ENCODE peak calls at places on chromosomes 3 and 15, in four cellular contexts. F, P, N and J are unnamed samples.
A peak's percentile ranks its signal among the peaks of the same experiment; 100 is the strongest.

GRCh38 chr3:16300881-16301359 is 35.9 kb downstream of the OXNAD1 start:
- DNase-seq in P (no peak), F (no peak), N (no peak), J (no peak)

GRCh38 chr3:147380996-147381376 is 25.4 kb downstream of the ZIC4 start:
- DNase-seq in N (no peak), F (no peak), P (no peak), J (no peak)

GRCh38 chr3:61650276-61650675 is 88.9 kb downstream of the PTPRG start:
- DNase-seq in P (no peak), F (peak; percentile 75), N (no peak), J (peak; percentile 92)

GRCh38 chr15:96474274-96474673 is 143.8 kb downstream of the NR2F2 start:
- DNase-seq in P (no peak), N (no peak), F (no peak), J (no peak)

GRCh38 chr3:25655659-25656058 is 9.0 kb downstream of the TOP2B start:
- DNase-seq in N (no peak), P (no peak), F (no peak), J (no peak)

GRCh38 chr15:28977377-28978010 is 91.7 kb downstream of the APBA2 start:
- DNase-seq in N (no peak), P (peak; percentile 96), F (no peak), J (peak; percentile 64)

GRCh38 chr3:55486857-55487375 is at the start of gene WNT5A:
- DNase-seq in F (no peak), P (no peak), N (no peak), J (no peak)

GRCh38 chr15:77830041-77830440 is 197.3 kb upstream of the LINGO1 start:
- DNase-seq in N (no peak), F (no peak), P (no peak), J (no peak)

GRCh38 chr15:89143503-89144162 is 55.4 kb downstream of the ABHD2 start:
- DNase-seq in N (no peak), P (no peak), F (no peak), J (no peak)

GRCh38 chr3:48410205-48411040 is 19.5 kb downstream of the PLXNB1 start:
- DNase-seq in P (no peak), N (no peak), F (peak; percentile 13), J (no peak)

GRCh38 chr3:113111308-113111707 is 100.0 kb upstream of the BOC start:
- DNase-seq in P (no peak), F (no peak), N (no peak), J (no peak)

GRCh38 chr3:155496206-155496605 is 202.7 kb upstream of the STRIT1 start:
- DNase-seq in F (no peak), P (no peak), N (no peak), J (no peak)

GRCh38 chr3:114732353-114732752 is 414.7 kb downstream of the ZBTB20 start:
- DNase-seq in N (no peak), F (no peak), P (no peak), J (no peak)

GRCh38 chr3:108489776-108490175 is 20.6 kb downstream of the MYH15 start:
- DNase-seq in F (no peak), N (no peak), P (peak; percentile 28), J (no peak)

GRCh38 chr15:34284937-34285336 is 52.6 kb downstream of the SLC12A6 start:
- DNase-seq in F (no peak), P (no peak), N (no peak), J (no peak)

GRCh38 chr3:51718547-51719412 is 11.9 kb downstream of the GRM2 start:
- DNase-seq in P (peak; percentile 47), F (no peak), N (no peak), J (no peak)

GRCh38 chr3:64264491-64265109 is 39.3 kb upstream of the PRICKLE2 start:
- DNase-seq in P (no peak), F (no peak), N (no peak), J (no peak)

GRCh38 chr3:39541917-39542329 is 74.4 kb downstream of the MOBP start:
- DNase-seq in N (no peak), P (peak; percentile 12), F (no peak), J (no peak)

GRCh38 chr3:72077473-72078259 is 292.7 kb upstream of the PROK2 start:
- DNase-seq in N (no peak), F (no peak), P (no peak), J (no peak)

GRCh38 chr3:72080101-72080500 is 295.2 kb upstream of the PROK2 start:
- DNase-seq in N (no peak), P (no peak), F (no peak), J (no peak)

GRCh38 chr3:72080800-72081199 is 295.9 kb upstream of the PROK2 start:
- DNase-seq in F (no peak), N (no peak), P (no peak), J (no peak)

GRCh38 chr3:72078661-72079368 is 293.9 kb upstream of the PROK2 start:
- DNase-seq in P (no peak), F (no peak), N (no peak), J (no peak)

DNA sequence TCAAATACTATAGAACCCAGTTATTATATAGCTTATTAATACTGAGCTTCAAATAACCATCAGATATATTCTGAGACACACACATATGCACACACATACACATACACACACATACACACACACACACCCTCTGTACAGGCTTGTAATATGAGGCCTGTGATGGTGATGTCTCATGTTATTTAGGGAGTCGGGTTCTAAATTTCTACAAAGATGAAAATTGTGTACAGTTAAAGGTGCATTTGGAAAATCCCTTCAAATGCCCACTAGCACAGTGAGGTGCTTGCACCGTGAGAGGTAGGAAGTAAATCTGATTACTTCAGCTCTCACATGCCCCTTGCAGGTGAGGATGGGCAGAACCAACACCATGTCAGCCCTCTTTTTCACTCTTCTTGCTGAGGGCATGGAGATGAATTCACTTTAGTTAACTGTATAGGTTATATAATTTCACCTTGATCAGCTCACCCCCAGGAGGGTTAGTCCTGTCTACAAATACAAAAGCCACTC is 294.5 kb upstream of the PROK2 start:
- DNase-seq in F (no peak), P (no peak), N (no peak), J (no peak)
- TF ChIP-seq CTCF in F (no peak), P (no peak), N (no peak), J (no peak)

DNA sequence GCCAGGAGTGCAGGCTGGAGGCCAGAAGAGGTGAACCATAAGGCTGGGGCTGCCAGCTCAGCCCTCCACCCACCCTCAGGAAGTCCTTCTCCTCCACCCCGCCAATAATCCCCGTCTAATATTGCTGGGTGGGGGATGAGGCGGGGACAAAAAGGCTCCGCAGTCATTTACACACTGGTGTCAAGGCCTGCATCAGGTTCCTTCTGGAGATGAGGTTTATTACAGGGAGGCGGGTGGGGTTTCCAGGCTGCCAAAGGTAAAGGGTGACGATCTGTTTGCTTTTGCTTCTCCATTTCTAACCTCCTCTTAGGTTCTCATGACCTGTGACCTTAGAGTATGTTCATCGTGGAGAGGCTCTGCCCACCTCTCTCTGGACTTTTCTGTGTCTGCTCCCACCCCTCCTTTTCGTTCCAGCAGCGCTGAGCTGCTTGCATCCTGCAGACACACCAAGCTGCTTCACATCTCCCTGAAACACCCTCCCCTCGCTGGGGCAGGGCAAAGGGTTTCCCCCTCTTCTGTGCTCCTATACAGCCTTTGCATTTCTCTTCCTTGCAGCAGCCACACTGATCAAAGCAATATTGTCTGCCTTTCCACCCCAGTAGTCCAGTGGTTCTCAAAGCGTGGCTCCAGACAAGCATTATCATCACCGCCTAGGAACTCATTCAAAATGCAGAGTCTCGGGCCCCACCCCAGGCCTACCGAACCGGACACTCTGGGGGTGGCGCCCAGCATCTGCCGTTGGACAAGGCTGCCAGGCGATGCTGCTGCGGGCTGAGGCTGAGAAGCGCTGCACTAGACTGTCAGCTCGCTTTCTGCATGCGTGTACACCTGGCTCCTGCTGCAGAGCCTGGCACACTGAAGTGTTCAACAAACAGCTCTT is 26.6 kb downstream of the CA12 start:
- DNase-seq in P (no peak), F (no peak), N (no peak), J (no peak)
- TF ChIP-seq POLR2A in P (no peak), F (no peak), N (no peak), J (no peak)

GRCh38 chr15:56804908-56805307 is 71.6 kb upstream of the ZNF280D start:
- DNase-seq in F (no peak), N (no peak), P (no peak), J (no peak)
- TF ChIP-seq CTCF in F (no peak), N (no peak), P (peak; percentile 8), J (no peak)

DNA sequence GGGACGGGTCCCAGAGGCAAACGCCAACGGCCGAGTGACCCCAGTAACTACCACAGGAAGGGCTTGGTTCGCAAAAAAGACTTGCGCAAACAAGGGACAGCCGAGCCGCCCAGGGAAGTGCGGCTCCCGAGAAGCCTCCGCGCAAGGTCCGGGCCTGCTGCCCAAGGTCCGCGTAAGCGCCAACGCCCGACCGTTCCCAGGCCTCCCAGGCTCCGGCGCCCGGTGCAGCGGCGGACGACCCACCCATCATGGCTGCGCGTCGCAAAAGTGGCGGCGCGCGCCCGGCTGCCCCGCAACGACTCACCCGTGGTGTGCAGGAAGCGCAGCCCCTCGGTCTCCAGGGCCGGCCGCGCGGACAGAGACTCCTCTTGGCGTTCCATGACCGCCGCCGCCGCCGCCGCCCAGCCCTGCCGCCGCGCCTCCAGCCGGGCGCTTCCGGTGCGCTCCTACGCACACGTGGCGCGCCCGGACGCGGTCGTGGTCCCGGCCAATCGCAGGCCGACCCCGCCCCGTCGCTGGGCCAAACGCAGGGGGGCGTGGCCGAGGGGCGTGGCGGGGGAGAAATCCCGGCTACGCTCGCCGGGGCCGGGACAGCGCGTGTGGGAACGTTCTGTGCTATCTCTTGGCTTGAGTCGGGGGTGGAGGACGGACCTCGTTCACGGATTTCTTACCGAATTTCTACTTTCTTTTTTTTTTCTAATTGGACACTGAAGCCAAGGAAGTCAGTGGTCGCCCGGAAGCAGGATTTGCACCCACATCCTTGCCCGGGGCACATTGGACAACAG is at the start of gene SELENOS:
- DNase-seq in N (peak; percentile 29), F (peak; percentile 87), P (peak; percentile 76), J (no peak)
- TF ChIP-seq POLR2A in N (peak; percentile 97), F (peak; percentile 85), P (peak; percentile 70), J (no peak)

DNA sequence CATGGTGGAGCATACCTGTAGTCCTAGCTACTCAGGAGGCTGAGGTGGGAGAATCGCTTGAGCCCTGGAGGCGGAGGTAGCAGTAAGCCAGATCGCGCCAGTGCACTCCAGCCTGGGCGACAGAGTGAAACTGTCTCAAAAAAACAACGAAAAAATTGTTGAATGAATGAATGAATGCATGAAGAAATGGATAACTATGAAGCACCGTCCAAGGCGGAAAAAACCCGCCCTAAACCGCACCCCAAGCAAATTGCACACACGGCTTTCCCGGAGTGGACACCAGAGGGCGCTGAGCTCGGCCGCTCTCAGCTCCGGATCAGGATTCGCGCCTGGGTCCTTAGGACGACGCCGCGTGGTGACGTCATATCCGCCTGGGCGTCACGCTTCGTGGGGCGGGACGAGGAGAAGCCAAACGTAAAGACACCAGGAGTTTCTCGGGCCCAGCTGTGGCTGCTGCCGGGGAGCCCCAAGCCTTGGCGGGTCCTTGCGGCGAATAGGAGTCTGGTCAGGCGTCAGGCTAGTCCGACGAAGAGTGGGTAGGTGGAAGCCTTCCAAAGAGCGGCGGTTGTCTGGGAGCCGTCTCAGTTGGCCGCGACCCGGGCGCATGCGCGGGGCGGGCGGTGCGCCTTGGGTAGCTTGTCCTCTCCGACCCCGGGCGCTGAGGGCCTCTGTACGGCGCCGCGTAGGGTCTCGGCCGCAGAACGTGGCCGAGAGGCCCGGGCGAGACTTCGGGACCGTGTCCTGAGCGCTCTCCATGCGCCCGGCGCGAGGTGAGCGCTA is at the start of the genes HTD2 and RPP14:
- DNase-seq in N (peak; percentile 77), F (peak; percentile 97), P (peak; percentile 64), J (no peak)
- TF ChIP-seq CTCF in N (peak; percentile 97), F (peak; percentile 93), P (peak; percentile 71), J (peak; percentile 100)

GRCh38 chr3:14124615-14125192 is at the start of the genes CHCHD4 and TMEM43:
- DNase-seq in P (peak; percentile 100), N (peak; percentile 88), F (peak; percentile 95), J (peak; percentile 99)
- TF ChIP-seq POLR2A in P (peak; percentile 56), N (peak; percentile 85), F (peak; percentile 43), J (no peak)

GRCh38 chr3:151166161-151166560 is 36.9 kb downstream of the GPR171 start:
- DNase-seq in F (no peak), N (no peak), P (no peak), J (no peak)
- TF ChIP-seq CTCF in F (no peak), N (no peak), P (peak; percentile 23), J (no peak)

GRCh38 chr15:43185161-43186002 is at the start of gene CCNDBP1:
- DNase-seq in P (peak; percentile 91), N (peak; percentile 86), F (peak; percentile 92), J (no peak)
- TF ChIP-seq POLR2A in P (peak; percentile 77), N (peak; percentile 87), F (peak; percentile 51), J (peak; percentile 54)